ENCODE peak calls at places on chromosomes 6 and 20, in nine cellular contexts. K is endothelial cell of umbilical vein, J is fibroblast of lung, E is GM23248, F is PC-9, T is hepatocyte, Q is DND-41, N is HCT116, V is A673. Y is an unnamed sample.

GRCh38 chr6:107290491-107290890 is 168.9 kb downstream of the PDSS2 start:
- DNase-seq in N (no peak), K (no peak), V (no peak), E (no peak), J (no peak), T (no peak), Q (no peak), F (no peak), Y (no peak)

GRCh38 chr6:26538936-26539615 is 910 bp downstream of the HMGN4 start:
- DNase-seq in N (no peak), Q (no peak), J (no peak), T (no peak), E (peak; percentile 48), K (no peak), V (no peak), F (peak; percentile 9), Y (no peak)

GRCh38 chr6:6808915-6809314 is 220.4 kb downstream of the LY86 start:
- DNase-seq in T (no peak), J (no peak), Q (no peak), V (no peak), K (no peak), N (no peak), F (no peak), E (no peak), Y (no peak)

GRCh38 chr20:34538671-34539123 is 19.8 kb upstream of the MAP1LC3A start:
- DNase-seq in F (peak; percentile 41), J (peak; percentile 73), V (peak; percentile 45), K (peak; percentile 45), E (peak; percentile 84), Q (peak; percentile 56), T (peak; percentile 62), N (no peak), Y (peak; percentile 34)

GRCh38 chr6:1689141-1689540 is 79.4 kb downstream of the FOXC1 start:
- DNase-seq in N (no peak), F (no peak), T (no peak), Q (no peak), J (no peak), V (no peak), E (peak; percentile 58), K (no peak), Y (no peak)

GRCh38 chr20:20683922-20684321 is 28.5 kb downstream of the RALGAPA2 start:
- DNase-seq in K (no peak), F (no peak), T (no peak), N (no peak), J (no peak), Q (no peak), V (no peak), E (no peak), Y (no peak)

GRCh38 chr6:16380220-16380809 is 141.9 kb downstream of the GMPR start:
- DNase-seq in N (no peak), K (no peak), E (no peak), T (no peak), J (no peak), V (no peak), Q (no peak), F (no peak), Y (no peak)

GRCh38 chr6:158996863-158997262 is 3.1 kb downstream of the RSPH3 start:
- DNase-seq in V (no peak), Q (no peak), T (no peak), J (no peak), E (no peak), N (no peak), F (no peak), K (no peak), Y (no peak)

GRCh38 chr6:98470821-98471220 is 363.6 kb upstream of the POU3F2 start:
- DNase-seq in Q (no peak), T (no peak), J (no peak), V (no peak), N (no peak), E (no peak), F (no peak), K (no peak), Y (no peak)

GRCh38 chr6:27188206-27188884 is 59.2 kb upstream of the PRSS16 start:
- DNase-seq in T (peak; percentile 80), J (peak; percentile 77), V (peak; percentile 64), N (peak; percentile 44), F (peak; percentile 60), E (peak; percentile 91), K (peak; percentile 73), Q (peak; percentile 52), Y (peak; percentile 21)

GRCh38 chr6:132749111-132749510 is 8.6 kb downstream of the VNN2 start:
- DNase-seq in K (no peak), N (no peak), E (peak; percentile 36), Q (no peak), V (no peak), F (no peak), T (no peak), J (peak; percentile 80), Y (no peak)

GRCh38 chr6:19841181-19841580 is 4.0 kb downstream of the ID4 start:
- DNase-seq in F (no peak), T (no peak), Q (no peak), N (no peak), E (peak; percentile 4), J (no peak), V (no peak), K (no peak), Y (no peak)

GRCh38 chr6:18491303-18492090 is 104.3 kb downstream of the RNF144B start:
- DNase-seq in V (no peak), T (no peak), F (peak; percentile 33), Q (no peak), E (no peak), N (no peak), J (no peak), K (no peak), Y (no peak)

DNA sequence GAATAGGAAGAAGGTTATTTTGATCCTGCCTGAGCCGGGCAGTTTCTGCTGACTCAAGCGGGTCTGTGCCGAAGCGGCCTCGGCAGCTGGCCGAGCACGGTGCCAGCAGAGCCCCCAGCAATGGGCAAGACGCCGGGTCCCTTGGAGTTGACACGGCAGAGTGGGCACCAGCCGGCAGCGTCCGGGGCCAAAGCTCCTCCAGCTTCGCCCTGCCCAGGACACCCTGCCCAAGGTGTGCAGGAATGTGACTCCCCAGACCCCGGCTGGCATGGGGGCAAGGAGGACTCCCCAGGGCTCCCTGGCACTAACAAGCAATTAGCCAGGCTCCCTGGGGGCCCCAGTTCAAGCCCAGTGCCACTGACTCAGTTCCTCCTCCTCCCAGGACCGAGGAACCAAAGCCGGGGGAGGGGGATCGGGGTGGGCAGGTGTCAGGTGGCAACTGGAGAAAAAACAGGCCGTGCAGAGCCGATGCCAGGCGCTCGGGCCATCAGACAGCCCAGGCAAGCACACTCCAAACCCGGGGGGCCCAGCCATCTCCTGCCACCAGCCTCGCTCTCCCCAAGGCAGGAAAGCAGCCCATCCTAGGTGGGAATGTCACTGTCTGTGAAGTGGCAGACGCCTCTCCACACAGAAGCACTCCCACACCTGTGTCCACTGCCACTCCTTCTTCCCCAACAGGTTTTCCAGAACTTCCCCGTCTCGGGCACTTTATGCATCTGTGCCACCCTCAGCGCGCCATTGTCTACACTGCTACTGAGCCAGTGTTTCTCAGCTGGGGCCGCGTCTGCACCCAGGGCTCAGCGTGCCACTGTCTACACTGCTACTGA is 41.2 kb upstream of the ZBP1 start:
- DNase-seq in T (no peak), E (no peak), V (no peak), Q (no peak), F (no peak), N (no peak), K (no peak), J (no peak), Y (no peak)
- H3K4me1 ChIP-seq in T (no peaks in the 10 kb centered on the region), E (no peaks in the 10 kb centered on the region), V (peaks cover 6% of the 10 kb centered on the region), Q (peaks cover 10% of the 10 kb centered on the region), F (no peaks in the 10 kb centered on the region), N (no peaks in the 10 kb centered on the region), K (no peaks in the 10 kb centered on the region), J (no peaks in the 10 kb centered on the region), Y (no peaks in the 10 kb centered on the region)

DNA sequence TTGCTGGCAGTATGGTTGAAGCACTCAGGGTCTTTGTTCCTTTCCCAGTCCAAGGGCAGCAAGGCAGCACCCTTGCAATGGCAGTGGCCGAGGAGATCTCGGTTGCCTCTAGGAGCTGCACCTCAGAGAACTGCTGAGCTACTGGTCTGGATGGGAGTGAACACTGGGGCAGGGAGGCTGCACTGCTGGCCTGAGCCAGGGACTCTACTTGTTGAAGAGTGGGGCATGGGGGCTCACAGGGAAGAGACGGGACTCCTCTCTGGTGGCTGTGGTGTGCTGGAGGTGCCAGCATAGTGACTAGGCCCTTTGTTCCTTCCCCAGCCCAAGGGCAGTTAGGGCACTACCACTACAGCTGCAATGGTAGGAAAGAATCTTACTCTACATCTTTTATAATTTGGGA is 203.0 kb downstream of the ZDHHC14 start:
- DNase-seq in J (no peak), E (no peak), V (no peak), Q (no peak), T (no peak), F (no peak), N (no peak), K (no peak), Y (no peak)
- H3K27ac ChIP-seq in J (no peak overlapping the region), E (no peak overlapping the region), V (no peak overlapping the region), Q (no peak overlapping the region), T (no peak overlapping the region), F (no peak overlapping the region), N (no peak overlapping the region), K (no peak overlapping the region), Y (no peak overlapping the region)

GRCh38 chr20:62561948-62562347 is 80.4 kb upstream of the SLCO4A1 start:
- DNase-seq in T (no peak), F (no peak), V (no peak), E (no peak), K (no peak), Q (peak; percentile 10), J (no peak), N (no peak), Y (no peak)

GRCh38 chr20:62562831-62563230 is 79.5 kb upstream of the SLCO4A1 start:
- DNase-seq in K (no peak), Q (no peak), T (no peak), F (no peak), V (no peak), J (no peak), N (no peak), E (no peak), Y (no peak)

GRCh38 chr20:62560162-62560561 is 82.1 kb upstream of the SLCO4A1 start:
- DNase-seq in E (no peak), F (no peak), K (no peak), T (no peak), V (no peak), J (no peak), Q (no peak), N (no peak), Y (no peak)

GRCh38 chr20:62563561-62563960 is 78.7 kb upstream of the SLCO4A1 start:
- DNase-seq in K (no peak), T (no peak), E (no peak), J (no peak), F (no peak), N (no peak), Q (no peak), V (no peak), Y (no peak)

DNA sequence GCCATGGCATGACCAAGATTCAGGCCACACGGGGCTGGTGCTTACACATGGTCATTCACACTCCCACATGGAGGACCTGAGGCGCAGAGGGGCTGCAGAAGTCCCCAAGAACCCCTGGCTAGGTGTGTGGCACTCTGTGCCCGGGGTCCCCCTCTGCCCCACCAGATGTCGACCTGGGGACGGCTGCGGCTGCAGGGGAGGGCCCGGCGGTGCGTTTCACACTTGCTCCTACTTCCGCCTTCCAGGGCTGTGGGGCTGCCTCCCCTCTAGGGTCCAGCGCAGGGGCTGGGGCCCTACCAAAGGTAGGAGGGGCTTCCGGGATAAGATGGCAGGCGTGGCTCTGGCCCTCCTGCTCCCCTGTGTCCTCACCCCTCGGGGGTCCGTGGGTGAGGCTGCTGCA is 81.1 kb upstream of the SLCO4A1 start:
- DNase-seq in Q (no peak), E (no peak), T (no peak), V (no peak), K (no peak), N (no peak), J (no peak), F (no peak), Y (no peak)
- TF ChIP-seq EZH2 in Q (no peak), E (no peak), T (no peak), V (no peak), K (no peak), N (no peak), J (no peak), F (no peak), Y (no peak)

GRCh38 chr6:56802570-56802969 is 152.3 kb upstream of the BEND6 start:
- DNase-seq in N (no peak), T (no peak), V (peak; percentile 71), F (peak; percentile 16), K (peak; percentile 91), Q (no peak), E (peak; percentile 46), J (peak; percentile 84), Y (no peak)
- H3K4me1 ChIP-seq in N (peaks cover 48% of the 10 kb centered on the region), T (peaks cover 5% of the 10 kb centered on the region), V (peaks cover 45% of the 10 kb centered on the region), F (peaks cover 25% of the 10 kb centered on the region), K (peaks cover 26% of the 10 kb centered on the region), Q (no peaks in the 10 kb centered on the region), E (peaks cover 75% of the 10 kb centered on the region), J (peaks cover 24% of the 10 kb centered on the region), Y (peaks cover 5% of the 10 kb centered on the region)

Y was measured in MM.1S.